ENCODE peak calls at places on chromosomes 3 and 15, in six cellular contexts. U is neuronal stem cell, E is IMR-90, F is H9, T is mesendoderm, A is H1. Y is an unnamed sample.

GRCh38 chr15:25706176-25706970 is 156.8 kb downstream of the ATP10A start:
- DNase-seq in F (no peak), A (no peak), E (no peak), U (no peak), T (no peak), Y (no peak)

GRCh38 chr3:49255112-49255511 is 21.9 kb downstream of the C3orf62 start:
- DNase-seq in A (no peak), F (no peak), T (peak), E (no peak), U (no peak), Y (peak)

GRCh38 chr3:64687381-64687780 is 419 bp downstream of the ADAMTS9 start:
- DNase-seq in F (no peak), A (peak), E (no peak), U (no peak), T (no peak), Y (no peak)

GRCh38 chr3:143975549-143976152 is 4.0 kb downstream of the DIPK2A start:
- DNase-seq in E (peak), T (peak), A (no peak), F (no peak), U (peak), Y (peak)

GRCh38 chr3:136042608-136043221 is 77.2 kb downstream of the PPP2R3A start:
- DNase-seq in A (no peak), F (no peak), E (peak), U (peak), T (peak), Y (peak)

GRCh38 chr3:122356402-122356801 is 26.6 kb downstream of the MIX23 start:
- DNase-seq in F (peak), E (peak), U (peak), A (peak), T (peak), Y (peak)

GRCh38 chr15:42159381-42160015 is 3.1 kb upstream of the PLA2G4F start:
- DNase-seq in F (no peak), E (no peak), A (no peak), T (no peak), U (no peak), Y (no peak)

GRCh38 chr15:66720206-66721010 is 18.4 kb downstream of the SMAD6 start:
- DNase-seq in F (no peak), U (no peak), A (no peak), E (peak), T (no peak), Y (peak)

GRCh38 chr3:8974458-8974857 is 11.2 kb upstream of the RAD18 start:
- DNase-seq in E (no peak), U (no peak), F (no peak), A (no peak), T (no peak), Y (no peak)

GRCh38 chr3:8972614-8973013 is 9.3 kb upstream of the RAD18 start:
- DNase-seq in E (peak), U (no peak), F (no peak), T (peak), A (no peak), Y (peak)

GRCh38 chr3:8968375-8968882 is 5.2 kb upstream of the RAD18 start:
- DNase-seq in A (no peak), E (no peak), F (no peak), U (no peak), T (no peak), Y (no peak)

GRCh38 chr3:8969246-8969645 is 6.0 kb upstream of the RAD18 start:
- DNase-seq in A (no peak), U (no peak), F (no peak), E (no peak), T (no peak), Y (no peak)

GRCh38 chr3:8970971-8971589 is 7.8 kb upstream of the RAD18 start:
- DNase-seq in E (peak), U (peak), A (peak), T (peak), F (no peak), Y (peak)
- H2BK15ac ChIP-seq in E (no peak), U (no peak), A (no peak), T (no peak), F (no peak), Y (no peak)

DNA sequence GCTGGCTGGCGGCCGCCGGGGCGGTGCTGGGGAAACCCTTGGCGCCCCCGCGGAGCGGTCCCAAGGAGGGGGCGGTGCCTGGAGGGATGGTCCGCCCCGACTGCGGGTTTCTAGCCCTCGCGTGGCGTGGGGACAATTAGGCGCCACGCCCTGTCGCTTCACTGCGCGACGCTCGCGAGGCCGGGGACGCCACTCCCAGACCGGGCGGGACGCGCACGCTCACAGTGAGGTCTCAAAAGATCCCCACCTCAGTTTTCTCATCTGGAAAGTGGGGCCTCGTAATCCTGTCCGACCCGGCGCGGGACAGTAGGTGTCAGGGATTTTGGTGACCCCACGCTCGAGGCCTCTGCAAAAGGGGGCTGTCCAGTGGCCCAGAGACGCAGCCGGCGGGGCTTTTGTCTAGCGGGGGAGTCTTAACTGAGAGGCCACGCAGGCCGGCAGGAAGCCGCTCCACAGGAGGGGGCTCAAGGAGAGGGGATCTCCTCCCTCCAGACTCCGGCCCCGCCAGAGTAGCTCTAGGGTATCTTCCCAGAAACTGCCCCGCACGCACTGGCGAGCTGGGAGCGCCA is 808 bp upstream of the CLK3 start:
- DNase-seq in F (peak), U (no peak), E (peak), T (peak), A (no peak), Y (peak)
- H2BK120ac ChIP-seq in F (no peak), U (peak), E (peak), T (no peak), A (no peak), Y (peak)

DNA sequence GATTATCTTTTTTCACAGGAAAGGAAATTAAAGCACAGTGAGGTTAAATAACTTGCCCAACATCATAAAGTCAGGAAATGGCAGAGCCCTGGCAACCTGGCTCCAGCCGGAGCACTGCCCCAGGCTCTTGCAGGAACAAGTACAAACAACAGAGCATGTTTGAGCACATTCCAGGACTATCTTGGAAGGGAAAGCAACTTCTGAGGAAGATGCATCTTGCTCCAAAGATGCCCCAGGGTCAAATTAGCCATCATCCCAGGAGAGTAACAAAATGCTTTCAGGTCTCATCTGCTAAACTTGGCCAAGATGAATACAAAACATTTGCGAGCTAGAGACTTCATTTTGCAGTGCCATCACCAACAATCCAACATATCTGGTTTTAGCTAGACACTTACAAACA is 162.4 kb upstream of the LRRN1 start:
- DNase-seq in A (no peak), F (no peak), E (no peak), T (peak), U (no peak), Y (no peak)
- H2BK5ac ChIP-seq in A (no peak), F (no peak), E (no peak), T (no peak), U (no peak), Y (no peak)

DNA sequence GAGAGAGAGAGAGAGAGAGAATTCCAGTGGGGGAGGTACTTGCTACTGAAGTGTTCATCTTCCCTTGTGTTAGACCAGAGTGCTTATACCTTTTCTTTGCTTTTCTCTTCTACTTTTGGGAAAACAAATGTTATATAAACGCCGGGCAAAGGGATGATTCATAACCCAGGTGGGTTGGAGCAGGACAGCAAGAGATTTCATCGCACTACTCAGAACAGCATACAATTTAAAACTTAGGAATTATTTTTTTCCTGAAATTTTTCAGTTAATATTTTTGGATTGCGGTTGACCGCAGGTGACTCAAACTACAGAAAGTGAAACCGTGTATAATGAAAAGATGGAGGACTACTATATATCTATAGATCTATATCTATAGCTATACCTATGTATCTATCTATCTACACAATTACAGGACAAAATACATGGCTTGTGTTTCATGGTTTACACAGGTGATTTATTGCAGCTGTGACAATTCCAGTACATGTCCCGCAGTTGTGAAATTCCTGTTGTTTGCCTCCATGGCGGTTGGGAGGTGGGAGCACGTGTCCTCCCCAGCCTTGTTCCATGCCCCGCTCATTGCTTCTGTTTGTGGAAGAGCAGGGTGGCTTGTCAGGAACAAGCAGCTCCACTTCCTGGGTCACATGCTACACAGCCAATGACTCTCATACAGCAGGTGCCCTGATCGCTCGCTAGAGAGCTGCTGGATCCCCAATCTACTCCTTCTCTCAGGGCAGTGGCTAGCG is 270.2 kb upstream of the RGMA start:
- DNase-seq in U (no peak), T (no peak), E (no peak), F (no peak), A (no peak), Y (no peak)
- H2BK15ac ChIP-seq in U (peak), T (no peak), E (no peak), F (no peak), A (no peak), Y (no peak)

GRCh38 chr15:51737538-51738305 is at the start of gene LYSMD2:
- DNase-seq in E (peak), T (peak), U (peak), F (peak), A (no peak), Y (peak)
- H2BK120ac ChIP-seq in E (peak), T (no peak), U (no peak), F (no peak), A (no peak), Y (peak)

GRCh38 chr15:74584779-74585178 is 30.9 kb upstream of the CLK3 start:
- DNase-seq in U (no peak), T (no peak), E (no peak), F (no peak), A (no peak), Y (no peak)

GRCh38 chr15:74585857-74586256 is 29.8 kb upstream of the CLK3 start:
- DNase-seq in F (no peak), A (no peak), E (no peak), U (no peak), T (no peak), Y (no peak)

GRCh38 chr15:74584204-74584603 is 31.4 kb upstream of the CLK3 start:
- DNase-seq in F (no peak), T (no peak), E (no peak), A (no peak), U (no peak), Y (no peak)

GRCh38 chr15:74589826-74590225 is 25.8 kb upstream of the CLK3 start:
- DNase-seq in A (no peak), T (peak), F (no peak), E (no peak), U (no peak), Y (no peak)

DNA sequence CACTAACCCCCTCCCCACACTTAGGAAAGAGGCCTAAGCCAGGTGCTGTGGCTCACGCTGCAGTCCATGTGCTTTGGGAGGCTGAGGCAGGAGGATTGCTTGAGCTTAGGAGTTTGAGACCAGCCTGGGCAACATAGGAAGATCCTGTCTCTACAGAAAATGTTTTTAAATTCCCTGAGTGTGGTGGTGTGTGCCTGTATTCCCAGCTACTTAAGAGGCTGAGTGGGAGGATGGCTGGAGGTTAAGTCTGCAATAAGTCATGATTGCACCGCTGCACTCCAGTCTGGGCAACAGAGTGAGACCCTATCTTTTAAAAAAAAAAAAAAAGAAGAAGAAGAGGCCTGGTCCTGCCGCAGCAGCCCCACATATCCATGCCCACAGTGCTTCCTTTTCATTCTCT is 27.7 kb upstream of the CLK3 start:
- DNase-seq in U (no peak), E (no peak), A (no peak), F (no peak), T (no peak), Y (no peak)
- H2BK5ac ChIP-seq in U (no peak), E (no peak), A (no peak), F (no peak), T (no peak), Y (no peak)

GRCh38 chr15:31822463-31822862 is 207.9 kb upstream of the CHRNA7 start:
- DNase-seq in U (no peak), T (no peak), E (no peak), A (no peak), F (no peak), Y (no peak)
- H2BK15ac ChIP-seq in U (no peak), T (no peak), E (no peak), A (no peak), F (no peak), Y (no peak)

GRCh38 chr15:52008698-52009434 is 10.2 kb upstream of the MAPK6 start:
- DNase-seq in U (no peak), T (peak), F (no peak), A (no peak), E (no peak), Y (peak)

GRCh38 chr15:52005748-52006701 is 13.0 kb upstream of the MAPK6 start:
- DNase-seq in U (no peak), F (no peak), A (no peak), T (no peak), E (peak), Y (peak)

GRCh38 chr15:52004806-52005205 is 14.2 kb upstream of the MAPK6 start:
- DNase-seq in U (no peak), F (no peak), A (no peak), E (no peak), T (no peak), Y (no peak)

GRCh38 chr15:52008326-52008697 is 10.7 kb upstream of the MAPK6 start:
- DNase-seq in A (no peak), E (no peak), U (no peak), F (no peak), T (no peak), Y (no peak)

GRCh38 chr15:52006702-52007340 is 12.2 kb upstream of the MAPK6 start:
- DNase-seq in U (no peak), E (no peak), F (no peak), A (no peak), T (no peak), Y (no peak)
- H2BK120ac ChIP-seq in U (no peak), E (no peak), F (no peak), A (no peak), T (no peak), Y (no peak)

Y was measured in mesenchymal stem cell.